ENCODE peak calls at places on chromosomes 16 and 17, in six cellular contexts. S, G, H, I, W and O are unnamed samples.

GRCh38 chr17:79890706-79891105 is 51.5 kb upstream of the CBX4 start:
- DNase-seq in S (no peak), I (peak; percentile 28), G (no peak), H (no peak), W (no peak), O (no peak)

GRCh38 chr17:70945386-70945785 is 776.1 kb downstream of the KCNJ2 start:
- DNase-seq in S (no peak), G (no peak), I (no peak), H (peak; percentile 33), W (no peak), O (no peak)

GRCh38 chr16:28192811-28193529 is 18.8 kb downstream of the XPO6 start:
- DNase-seq in G (peak; percentile 61), S (no peak), I (no peak), H (no peak), W (no peak), O (no peak)

GRCh38 chr16:58128181-58128631 is 975 bp downstream of the CFAP20 start:
- DNase-seq in H (peak; percentile 17), I (no peak), G (no peak), W (no peak), S (no peak), O (no peak)

GRCh38 chr16:46972971-46973456 is 460 bp downstream of the DNAJA2 start:
- DNase-seq in W (peak; percentile 59), I (peak; percentile 49), H (peak; percentile 67), S (no peak), G (peak; percentile 15), O (peak; percentile 49)

GRCh38 chr17:6555331-6556120 is 829 bp downstream of the PITPNM3 start:
- DNase-seq in W (no peak), I (peak; percentile 41), G (no peak), S (no peak), H (peak; percentile 74), O (no peak)

GRCh38 chr17:40315678-40316570 is 6.9 kb downstream of the RARA start:
- DNase-seq in G (no peak), W (no peak), H (no peak), I (no peak), S (no peak), O (peak; percentile 21)

GRCh38 chr16:72172105-72173034 is at the start of gene PMFBP1:
- DNase-seq in W (peak; percentile 72), I (peak; percentile 72), H (no peak), S (peak; percentile 88), G (no peak), O (peak; percentile 42)

GRCh38 chr17:42120161-42121065 is 754 bp downstream of the KAT2A start:
- DNase-seq in W (no peak), I (no peak), S (no peak), H (peak; percentile 79), G (no peak), O (no peak)

GRCh38 chr17:77208217-77208808 is 67.5 kb downstream of the SEC14L1 start:
- DNase-seq in S (no peak), H (peak; percentile 45), I (peak; percentile 87), G (no peak), W (peak; percentile 69), O (peak; percentile 61)

GRCh38 chr17:40448213-40448638 is 5.0 kb downstream of the IGFBP4 start:
- DNase-seq in G (no peak), H (no peak), I (no peak), S (no peak), W (no peak), O (peak; percentile 68)

GRCh38 chr16:85137323-85138072 is 25.2 kb upstream of the CIBAR2 start:
- DNase-seq in W (peak; percentile 96), H (peak; percentile 25), S (no peak), G (no peak), I (peak; percentile 96), O (peak; percentile 95)

GRCh38 chr16:12290165-12290564 is 313.6 kb downstream of the SNX29 start:
- DNase-seq in W (no peak), G (no peak), I (no peak), S (no peak), H (no peak), O (no peak)

GRCh38 chr16:84933774-84934571 is 77.4 kb downstream of the ZDHHC7 start:
- DNase-seq in H (no peak), S (no peak), W (peak; percentile 88), G (no peak), I (peak; percentile 94), O (peak; percentile 92)

GRCh38 chr17:42674755-42675347 is 1.9 kb downstream of the PLEKHH3 start:
- DNase-seq in G (no peak), I (no peak), W (no peak), S (no peak), H (peak; percentile 44), O (no peak)

GRCh38 chr17:16255481-16255901 is 38.5 kb downstream of the PIGL start:
- DNase-seq in G (no peak), I (peak; percentile 80), W (peak; percentile 61), S (no peak), H (peak; percentile 70), O (peak; percentile 68)
- H3K4me3 ChIP-seq in G (no peak overlapping the region), I (peak overlapping the region; percentile 16), W (no peak overlapping the region), S (no peak overlapping the region), H (no peak overlapping the region), O (peak overlapping the region; percentile 38)

DNA sequence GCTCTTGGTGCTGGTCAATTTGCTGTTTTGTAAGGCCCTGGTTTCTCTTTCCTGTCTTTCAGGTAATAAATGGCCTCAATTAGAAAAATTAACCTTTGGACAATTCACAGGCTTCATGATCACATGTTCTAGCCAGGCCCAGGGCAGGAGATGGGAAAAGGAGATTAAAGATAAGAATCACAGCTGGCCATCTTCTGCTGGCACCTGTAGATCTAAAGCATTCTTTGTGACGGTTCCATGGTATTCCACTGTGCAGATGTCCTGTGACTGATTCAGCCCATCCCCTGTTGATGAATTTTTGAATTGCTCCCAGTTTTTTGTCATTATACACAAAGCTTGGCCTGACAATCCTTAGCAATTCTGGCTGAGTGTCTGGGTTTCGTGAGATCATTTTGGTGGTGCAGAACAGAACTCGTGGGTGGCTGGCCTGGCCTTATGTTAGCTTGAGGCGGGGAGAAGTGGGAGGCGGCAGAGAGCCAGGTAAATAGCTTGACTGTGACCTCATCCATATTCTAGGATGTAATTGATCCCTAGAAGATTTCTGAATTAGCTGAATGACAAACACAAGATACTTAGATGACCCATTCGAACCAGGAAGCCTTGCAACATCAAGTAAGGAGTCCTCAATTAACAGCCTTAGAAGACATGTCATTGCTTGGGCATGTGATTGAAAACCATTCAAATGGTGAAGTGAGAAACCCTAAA is 14.1 kb downstream of the TMC5 start:
- DNase-seq in W (no peak), S (no peak), H (no peak), I (no peak), G (no peak), O (no peak)
- H3K27ac ChIP-seq in W (no peak overlapping the region), S (no peak overlapping the region), H (no peak overlapping the region), I (no peak overlapping the region), G (no peak overlapping the region), O (no peak overlapping the region)

GRCh38 chr17:1110524-1110843 is 69.3 kb downstream of the ABR start:
- DNase-seq in I (no peak), S (no peak), W (no peak), H (no peak), G (no peak), O (no peak)

GRCh38 chr17:1111599-1112443 is 68.0 kb downstream of the ABR start:
- DNase-seq in H (no peak), W (no peak), I (peak; percentile 56), G (no peak), S (no peak), O (peak; percentile 80)

GRCh38 chr17:1109606-1110523 is 69.9 kb downstream of the ABR start:
- DNase-seq in W (no peak), G (no peak), I (no peak), H (peak; percentile 78), S (no peak), O (no peak)

GRCh38 chr17:1112875-1113274 is 66.9 kb downstream of the ABR start:
- DNase-seq in W (no peak), G (no peak), H (no peak), I (no peak), S (no peak), O (no peak)

GRCh38 chr17:1110844-1111598 is 68.8 kb downstream of the ABR start:
- DNase-seq in S (no peak), I (peak; percentile 84), W (peak; percentile 85), G (no peak), H (no peak), O (peak; percentile 75)
- H3K4me1 ChIP-seq in S (peaks cover 30% of the 10 kb centered on the region), I (peaks cover 45% of the 10 kb centered on the region), W (peaks cover 73% of the 10 kb centered on the region), G (peaks cover 41% of the 10 kb centered on the region), H (peaks cover 21% of the 10 kb centered on the region), O (peaks cover 63% of the 10 kb centered on the region)

DNA sequence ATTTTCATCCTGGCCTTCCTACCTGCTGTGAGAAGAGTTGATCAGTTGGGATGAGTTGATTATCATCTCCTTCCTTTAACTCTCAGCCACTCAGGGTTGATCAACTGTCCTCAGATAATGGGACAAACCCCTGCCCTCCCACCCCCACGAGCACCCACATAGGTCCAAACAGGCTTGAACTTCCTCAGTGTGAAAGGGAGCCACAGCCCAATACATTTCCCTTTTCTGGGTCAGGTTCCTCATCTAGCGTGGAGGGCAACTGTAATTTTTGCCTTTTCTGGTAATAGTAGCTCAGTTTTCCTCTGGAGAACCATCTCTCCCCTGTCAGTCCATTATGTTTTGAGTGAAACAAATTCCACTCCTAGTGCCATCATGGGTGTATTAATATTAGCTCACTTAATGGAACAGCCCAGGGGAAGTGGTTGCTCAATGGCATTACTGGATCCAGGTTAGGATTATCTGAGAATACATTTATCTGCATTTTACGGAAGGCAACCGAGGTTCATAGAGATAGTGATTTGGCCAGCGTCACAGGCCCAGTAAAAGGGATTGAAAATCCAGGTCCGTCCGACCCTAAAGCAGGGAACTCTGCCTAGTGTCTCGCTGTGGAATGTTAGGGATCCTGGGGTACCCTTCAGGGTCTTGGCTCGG is 476 bp upstream of the LPCAT2 start:
- DNase-seq in G (no peak), H (no peak), S (no peak), I (no peak), W (no peak), O (no peak)
- H3K4me3 ChIP-seq in G (no peak overlapping the region), H (no peak overlapping the region), S (no peak overlapping the region), I (peak overlapping the region; percentile 74), W (peak overlapping the region; percentile 75), O (peak overlapping the region; percentile 54)

DNA sequence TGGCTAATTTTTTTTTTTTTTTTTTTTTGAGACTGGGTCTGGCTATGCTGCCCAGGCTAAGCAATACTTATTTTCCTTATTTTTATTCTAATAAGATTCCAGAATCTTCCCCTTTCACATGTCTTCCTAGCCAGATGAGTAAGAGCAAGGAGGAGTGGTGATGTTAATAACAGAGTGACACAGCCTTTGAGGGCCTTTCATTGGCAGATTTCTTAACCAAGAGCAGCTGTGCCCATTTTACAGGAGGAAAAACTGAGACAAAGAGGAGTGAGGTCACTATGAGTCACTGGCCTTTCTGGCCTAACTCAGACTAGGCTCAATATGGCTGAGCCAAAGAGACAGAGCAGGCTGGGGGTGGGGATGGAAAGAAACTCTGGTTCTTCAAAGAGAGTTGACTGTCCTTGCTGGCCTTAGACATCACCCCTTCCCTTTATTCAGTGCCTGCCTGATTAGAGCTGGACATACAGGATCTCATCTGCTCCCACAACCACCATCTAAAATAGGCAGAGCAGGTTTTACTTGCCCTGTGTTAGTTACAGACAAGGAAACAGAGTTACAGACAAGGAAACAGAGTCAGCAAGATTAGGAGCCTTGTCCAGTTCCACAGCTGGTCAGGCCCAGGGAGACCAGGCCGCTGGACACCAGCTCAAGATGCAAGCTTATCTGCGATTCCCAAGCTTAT is 50.0 kb upstream of the TOB1 start:
- DNase-seq in I (no peak), G (no peak), H (no peak), W (no peak), S (no peak), O (no peak)
- H3K27ac ChIP-seq in I (no peak overlapping the region), G (no peak overlapping the region), H (no peak overlapping the region), W (no peak overlapping the region), S (no peak overlapping the region), O (peak overlapping the region; percentile 27)

GRCh38 chr17:8896087-8896486 is 28.6 kb upstream of the PIK3R6 start:
- DNase-seq in I (no peak), H (no peak), G (no peak), W (no peak), S (no peak), O (no peak)
- H3K4me1 ChIP-seq in I (peaks cover 7% of the 10 kb centered on the region), H (peaks cover 13% of the 10 kb centered on the region), G (peaks cover 60% of the 10 kb centered on the region), W (peaks cover 6% of the 10 kb centered on the region), S (peaks cover 80% of the 10 kb centered on the region), O (no peaks in the 10 kb centered on the region)

GRCh38 chr16:70591609-70592008 is 54.8 kb upstream of the IL34 start:
- DNase-seq in G (no peak), I (no peak), W (no peak), S (no peak), H (no peak), O (no peak)
- H3K4me3 ChIP-seq in G (no peak overlapping the region), I (no peak overlapping the region), W (no peak overlapping the region), S (no peak overlapping the region), H (no peak overlapping the region), O (no peak overlapping the region)